ENCODE peak calls at places on chromosomes 1 and 21, in eight cellular contexts. G, S, Z, Y, J, P, T and H are unnamed samples.

GRCh38 chr1:151944110-151944858 is 35.0 kb upstream of the THEM4 start:
- DNase-seq in G (no peak), S (no peak), Z (no peak), Y (no peak), J (no peak), P (no peak), T (no peak), H (no peak)

GRCh38 chr1:151010346-151010726 is 2.1 kb downstream of the PRUNE1 start:
- DNase-seq in G (no peak), S (no peak), Z (no peak), Y (no peak), J (no peak), P (no peak), T (no peak), H (no peak)

GRCh38 chr21:31894441-31894840 is 21.6 kb downstream of the HUNK start:
- DNase-seq in G (no peak), S (no peak), Z (no peak), Y (no peak), J (no peak), P (no peak), T (no peak), H (no peak)

GRCh38 chr1:218123968-218124367 is 161.1 kb upstream of the RRP15 start:
- DNase-seq in G (no peak), S (no peak), Z (no peak), Y (no peak), J (no peak), P (no peak), T (no peak), H (no peak)

GRCh38 chr1:36420409-36420808 is 22.7 kb upstream of the LSM10 start:
- DNase-seq in G (no peak), S (no peak), Z (no peak), Y (no peak), J (no peak), P (no peak), T (no peak), H (no peak)

GRCh38 chr1:238961790-238962189 is 424.6 kb upstream of the CHRM3 start:
- DNase-seq in G (no peak), S (no peak), Z (no peak), Y (no peak), J (no peak), P (no peak), T (no peak), H (no peak)

GRCh38 chr21:42360317-42360716 is 6.0 kb downstream of the TFF1 start:
- DNase-seq in G (no peak), S (no peak), Z (no peak), Y (no peak), J (peak), P (no peak), T (no peak), H (no peak)

GRCh38 chr1:116020668-116021272 is 44.5 kb downstream of the SLC22A15 start:
- DNase-seq in G (peak), S (no peak), Z (no peak), Y (peak), J (peak), P (peak), T (no peak), H (peak)

GRCh38 chr1:239815074-239815473 is 276.6 kb upstream of the FMN2 start:
- DNase-seq in G (no peak), S (no peak), Z (no peak), Y (no peak), J (peak), P (no peak), T (no peak), H (no peak)

GRCh38 chr1:113677250-113678158 is 81.8 kb downstream of the PHTF1 start:
- DNase-seq in G (peak), S (no peak), Z (peak), Y (no peak), J (peak), P (no peak), T (no peak), H (peak)

GRCh38 chr1:17260738-17261137 is 11.8 kb downstream of the PADI3 start:
- DNase-seq in G (no peak), S (no peak), Z (no peak), Y (no peak), J (no peak), P (no peak), T (no peak), H (no peak)

GRCh38 chr1:58123051-58123450 is 423.5 kb downstream of the OMA1 start:
- DNase-seq in G (no peak), S (no peak), Z (no peak), Y (no peak), J (no peak), P (no peak), T (no peak), H (no peak)

GRCh38 chr1:175901076-175901475 is 157.7 kb upstream of the TNR start:
- DNase-seq in G (no peak), S (no peak), Z (no peak), Y (peak), J (no peak), P (no peak), T (no peak), H (no peak)

GRCh38 chr1:26419494-26419893 is 8.9 kb downstream of the LIN28A start:
- DNase-seq in G (no peak), S (no peak), Z (no peak), Y (no peak), J (no peak), P (no peak), T (no peak), H (no peak)

GRCh38 chr21:25421327-25422028 is 185.8 kb downstream of the MRPL39 start:
- DNase-seq in G (peak), S (peak), Z (no peak), Y (peak), J (peak), P (peak), T (peak), H (no peak)

GRCh38 chr1:85274969-85275453 is 1.4 kb downstream of the BCL10 start:
- DNase-seq in G (peak), S (no peak), Z (no peak), Y (no peak), J (no peak), P (no peak), T (no peak), H (no peak)

GRCh38 chr1:229410692-229411433 is 23.0 kb downstream of the ACTA1 start:
- DNase-seq in G (peak), S (no peak), Z (peak), Y (no peak), J (no peak), P (peak), T (no peak), H (peak)